ENCODE peak calls at places on chromosomes 11 and 22, in four cellular contexts. P, T, E and G are unnamed samples.

GRCh38 chr11:33551051-33551450 is 149.6 kb downstream of the C11orf91 start:
- DNase-seq in P (no peak), T (no peak), E (no peak), G (no peak)

GRCh38 chr11:23869673-23870072 is 627.2 kb upstream of the LUZP2 start:
- DNase-seq in P (no peak), T (no peak), E (no peak), G (no peak)

GRCh38 chr11:68256331-68256741 is 15.4 kb downstream of the C11orf24 start:
- DNase-seq in P (peak), T (no peak), E (no peak), G (no peak)

GRCh38 chr11:94934362-94934761 is 39.0 kb downstream of the CWC15 start:
- DNase-seq in P (no peak), T (no peak), E (no peak), G (no peak)

GRCh38 chr22:31983911-31984661 is 39.8 kb downstream of the YWHAH start:
- DNase-seq in P (no peak), T (no peak), E (no peak), G (no peak)

GRCh38 chr11:106656646-106657045 is 361.6 kb downstream of the GUCY1A2 start:
- DNase-seq in P (peak), T (no peak), E (no peak), G (no peak)

GRCh38 chr22:49057910-49058309 is 769.8 kb downstream of the BRD1 start:
- DNase-seq in P (no peak), T (no peak), E (no peak), G (no peak)

GRCh38 chr11:36312593-36312990 is 16.5 kb downstream of the PRR5L start:
- DNase-seq in P (peak), T (no peak), E (no peak), G (no peak)